ENCODE peak calls at places on chromosomes 7 and 10, in ten cellular contexts. J is type B pancreatic cell; S is prostate gland; H is HCT116; Y is psoas muscle; B is central memory CD8-positive, alpha-beta T cell; K is EL; T is choroid plexus epithelial cell; X is IMR-90; U is glutamatergic neuron. E is an unnamed sample.

GRCh38 chr10:78231930-78232329 is 198.3 kb downstream of the RPS24 start:
- DNase-seq in U (no peak), T (peak; percentile 52), X (no peak), J (no peak), B (no peak), K (no peak), S (no peak), Y (peak; percentile 35), H (no peak), E (no peak)

GRCh38 chr10:19628767-19629443 is 187.3 kb upstream of the PLXDC2 start:
- DNase-seq in K (no peak), Y (no peak), X (no peak), T (peak; percentile 88), U (no peak), H (no peak), J (no peak), S (no peak), B (no peak), E (no peak)

GRCh38 chr7:135620980-135621850 is 41.1 kb upstream of the STMP1 start:
- DNase-seq in S (peak; percentile 21), X (peak; percentile 91), K (peak; percentile 84), U (no peak), T (peak; percentile 94), J (no peak), B (no peak), H (peak; percentile 73), Y (no peak), E (no peak)

GRCh38 chr10:116769791-116770190 is 27.4 kb upstream of the HSPA12A start:
- DNase-seq in H (no peak), K (peak; percentile 41), B (no peak), Y (peak; percentile 41), T (peak; percentile 91), S (no peak), U (no peak), X (peak; percentile 80), J (no peak), E (peak; percentile 52)

GRCh38 chr10:50254479-50254878 is 3.2 kb upstream of the ASAH2 start:
- DNase-seq in H (no peak), U (no peak), J (no peak), S (no peak), K (no peak), X (no peak), Y (no peak), T (no peak), B (no peak), E (no peak)

GRCh38 chr7:140316165-140316661 is 82.1 kb downstream of the SLC37A3 start:
- DNase-seq in Y (peak; percentile 62), H (peak; percentile 19), U (no peak), T (peak; percentile 70), K (peak; percentile 65), J (no peak), B (no peak), X (peak; percentile 73), S (peak; percentile 76), E (peak; percentile 88)

GRCh38 chr10:32148864-32149256 is 92.6 kb upstream of the KIF5B start:
- DNase-seq in J (no peak), H (no peak), U (no peak), K (no peak), Y (no peak), B (no peak), T (no peak), X (no peak), S (no peak), E (no peak)

GRCh38 chr7:135855836-135856235 is 107.2 kb upstream of the FAM180A start:
- DNase-seq in Y (no peak), X (no peak), U (no peak), T (no peak), K (peak; percentile 21), B (no peak), J (no peak), H (no peak), S (no peak), E (no peak)